ENCODE peak calls at places on chromosomes 3 and 15, in four cellular contexts. One of them, this sample, is unnamed.
A peak's percentile ranks its signal among the peaks of the same experiment; 100 is the strongest.

GRCh38 chr15:36571301-36571700 is 8.1 kb upstream of the CDIN1 start:
- DNase-seq in HCT116: no peak
- DNase-seq in tibial nerve: no peak
- DNase-seq in aorta: no peak
- DNase-seq in this sample: no peak

GRCh38 chr15:68638953-68639500 is 60.2 kb downstream of the CORO2B start:
- DNase-seq in HCT116: no peak
- DNase-seq in tibial nerve: no peak
- DNase-seq in aorta: no peak
- DNase-seq in this sample: no peak

GRCh38 chr3:70748593-70748992 is 436.2 kb upstream of the MDFIC2 start:
- DNase-seq in HCT116: no peak
- DNase-seq in tibial nerve: no peak
- DNase-seq in aorta: no peak
- DNase-seq in this sample: no peak

GRCh38 chr3:57012847-57013246 is 47.6 kb upstream of the SPATA12 start:
- DNase-seq in HCT116: no peak
- DNase-seq in tibial nerve: no peak
- DNase-seq in aorta: no peak
- DNase-seq in this sample: no peak

GRCh38 chr3:66836363-66837152 is 161.5 kb upstream of the KBTBD8 start:
- DNase-seq in HCT116: no peak
- DNase-seq in tibial nerve: no peak
- DNase-seq in aorta: no peak
- DNase-seq in this sample: no peak

GRCh38 chr3:69541823-69542264 is 156.0 kb upstream of the FRMD4B start:
- DNase-seq in HCT116: no peak
- DNase-seq in tibial nerve: no peak
- DNase-seq in aorta: no peak
- DNase-seq in this sample: no peak

GRCh38 chr3:8871306-8871705 is 92.0 kb downstream of the RAD18 start:
- DNase-seq in HCT116: no peak
- DNase-seq in tibial nerve: no peak
- DNase-seq in aorta: no peak
- DNase-seq in this sample: no peak

GRCh38 chr3:73431136-73431933 is 193.4 kb downstream of the PDZRN3 start:
- DNase-seq in HCT116: no peak
- DNase-seq in tibial nerve: no peak
- DNase-seq in aorta: no peak
- DNase-seq in this sample: no peak

GRCh38 chr3:194076486-194076885 is 59.5 kb upstream of the HES1 start:
- DNase-seq in HCT116: no peak
- DNase-seq in tibial nerve: no peak
- DNase-seq in aorta: no peak
- DNase-seq in this sample: no peak

GRCh38 chr15:81133782-81134461 is at the start of gene CFAP161:
- DNase-seq in HCT116: peak; percentile 42
- DNase-seq in tibial nerve: peak; percentile 36
- DNase-seq in aorta: peak; percentile 91
- DNase-seq in this sample: no peak

GRCh38 chr15:25693321-25694237 is 169.5 kb downstream of the ATP10A start:
- DNase-seq in HCT116: no peak
- DNase-seq in tibial nerve: peak; percentile 24
- DNase-seq in aorta: peak; percentile 81
- DNase-seq in this sample: no peak

GRCh38 chr3:185727873-185728272 is 97.0 kb downstream of the IGF2BP2 start:
- DNase-seq in HCT116: no peak
- DNase-seq in tibial nerve: no peak
- DNase-seq in aorta: no peak
- DNase-seq in this sample: peak; percentile 92

GRCh38 chr3:97938444-97938843 is 33.8 kb downstream of the RIOX2 start:
- DNase-seq in HCT116: no peak
- DNase-seq in tibial nerve: no peak
- DNase-seq in aorta: no peak
- DNase-seq in this sample: no peak

GRCh38 chr15:96392380-96393208 is 62.1 kb downstream of the NR2F2 start:
- DNase-seq in HCT116: no peak
- DNase-seq in tibial nerve: no peak
- DNase-seq in aorta: no peak
- DNase-seq in this sample: no peak

GRCh38 chr15:71295242-71296031 is 180.2 kb downstream of the THSD4 start:
- DNase-seq in HCT116: peak; percentile 100
- DNase-seq in tibial nerve: no peak
- DNase-seq in aorta: no peak
- DNase-seq in this sample: peak; percentile 99

GRCh38 chr3:131303848-131304247 is 77.7 kb upstream of the NUDT16 start:
- DNase-seq in HCT116: no peak
- DNase-seq in tibial nerve: no peak
- DNase-seq in aorta: no peak
- DNase-seq in this sample: no peak

GRCh38 chr3:53320697-53321096 is 26.6 kb downstream of the DCP1A start:
- DNase-seq in HCT116: no peak
- DNase-seq in tibial nerve: no peak
- DNase-seq in aorta: no peak
- DNase-seq in this sample: no peak

GRCh38 chr3:12870942-12871341 is 29.6 kb upstream of the RPL32 start:
- DNase-seq in HCT116: no peak
- DNase-seq in tibial nerve: peak; percentile 26
- DNase-seq in aorta: peak; percentile 87
- DNase-seq in this sample: no peak

GRCh38 chr15:68672781-68673205 is 94.0 kb downstream of the CORO2B start:
- DNase-seq in HCT116: no peak
- DNase-seq in tibial nerve: no peak
- DNase-seq in aorta: peak; percentile 52
- DNase-seq in this sample: no peak

GRCh38 chr15:26628071-26628470 is 144.8 kb downstream of the GABRB3 start:
- DNase-seq in HCT116: no peak
- DNase-seq in tibial nerve: no peak
- DNase-seq in aorta: no peak
- DNase-seq in this sample: no peak

GRCh38 chr3:147297756-147298155 is 108.6 kb downstream of the ZIC4 start:
- DNase-seq in HCT116: no peak
- DNase-seq in tibial nerve: no peak
- DNase-seq in aorta: no peak
- DNase-seq in this sample: no peak

GRCh38 chr3:123409443-123410148 is 39.3 kb downstream of the ADCY5 start:
- DNase-seq in HCT116: no peak
- DNase-seq in tibial nerve: no peak
- DNase-seq in aorta: peak; percentile 62
- DNase-seq in this sample: no peak

GRCh38 chr15:45548753-45549520 is 26.4 kb upstream of the SLC30A4 start:
- DNase-seq in HCT116: no peak
- DNase-seq in tibial nerve: no peak
- DNase-seq in aorta: no peak
- DNase-seq in this sample: no peak

GRCh38 chr3:69181592-69182211 is 59.3 kb upstream of the LMOD3 start:
- DNase-seq in HCT116: no peak
- DNase-seq in tibial nerve: peak; percentile 25
- DNase-seq in aorta: no peak
- DNase-seq in this sample: no peak

GRCh38 chr3:99954914-99955644 is 137.4 kb downstream of the CMSS1 start:
- DNase-seq in HCT116: no peak
- DNase-seq in tibial nerve: no peak
- DNase-seq in aorta: no peak
- DNase-seq in this sample: no peak

GRCh38 chr3:108461641-108462040 is 48.8 kb downstream of the MYH15 start:
- DNase-seq in HCT116: no peak
- DNase-seq in tibial nerve: no peak
- DNase-seq in aorta: no peak
- DNase-seq in this sample: no peak

GRCh38 chr15:72784233-72784876 is 797 bp upstream of the ADPGK start:
- DNase-seq in HCT116: peak; percentile 59
- DNase-seq in tibial nerve: peak; percentile 77
- DNase-seq in aorta: no peak
- DNase-seq in this sample: peak; percentile 39

GRCh38 chr3:2377281-2377680 is 278.6 kb downstream of the CNTN4 start:
- DNase-seq in HCT116: no peak
- DNase-seq in tibial nerve: no peak
- DNase-seq in aorta: no peak
- DNase-seq in this sample: no peak

GRCh38 chr3:155805204-155805801 is 775 bp downstream of the C3orf33 start:
- DNase-seq in HCT116: peak; percentile 12
- DNase-seq in tibial nerve: peak; percentile 21
- DNase-seq in aorta: peak; percentile 79
- DNase-seq in this sample: no peak

GRCh38 chr3:36434682-36435426 is 54.5 kb downstream of the STAC start:
- DNase-seq in HCT116: no peak
- DNase-seq in tibial nerve: no peak
- DNase-seq in aorta: no peak
- DNase-seq in this sample: no peak

GRCh38 chr3:2661078-2661477 is 449.1 kb downstream of the IL5RA start:
- DNase-seq in HCT116: no peak
- DNase-seq in tibial nerve: no peak
- DNase-seq in aorta: no peak
- DNase-seq in this sample: no peak

GRCh38 chr15:45457641-45458539 is 64.7 kb downstream of the SLC30A4 start:
- DNase-seq in HCT116: peak; percentile 79
- DNase-seq in tibial nerve: peak; percentile 97
- DNase-seq in aorta: peak; percentile 79
- DNase-seq in this sample: no peak

GRCh38 chr3:157204880-157205279 is 44.9 kb upstream of the CCNL1 start:
- DNase-seq in HCT116: no peak
- DNase-seq in tibial nerve: no peak
- DNase-seq in aorta: no peak
- DNase-seq in this sample: no peak

GRCh38 chr3:177102526-177102925 is 94.8 kb downstream of the TBL1XR1 start:
- DNase-seq in HCT116: no peak
- DNase-seq in tibial nerve: no peak
- DNase-seq in aorta: no peak
- DNase-seq in this sample: no peak

GRCh38 chr3:129829640-129830039 is 63.9 kb downstream of the TMCC1 start:
- DNase-seq in HCT116: peak; percentile 76
- DNase-seq in tibial nerve: peak; percentile 45
- DNase-seq in aorta: no peak
- DNase-seq in this sample: peak; percentile 45

GRCh38 chr15:90690585-90690984 is 26.6 kb upstream of the BLM start:
- DNase-seq in HCT116: no peak
- DNase-seq in tibial nerve: no peak
- DNase-seq in aorta: no peak
- DNase-seq in this sample: no peak

GRCh38 chr3:52090620-52091468 is 34.5 kb upstream of the DUSP7 start:
- DNase-seq in HCT116: no peak
- DNase-seq in tibial nerve: no peak
- DNase-seq in aorta: peak; percentile 70
- DNase-seq in this sample: no peak

GRCh38 chr3:52088445-52089367 is 32.3 kb upstream of the DUSP7 start:
- DNase-seq in HCT116: no peak
- DNase-seq in tibial nerve: peak; percentile 56
- DNase-seq in aorta: peak; percentile 82
- DNase-seq in this sample: no peak

GRCh38 chr3:52089691-52090090 is 33.3 kb upstream of the DUSP7 start:
- DNase-seq in HCT116: no peak
- DNase-seq in tibial nerve: no peak
- DNase-seq in aorta: peak; percentile 42
- DNase-seq in this sample: no peak

GRCh38 chr3:52091566-52092290 is 35.4 kb upstream of the DUSP7 start:
- DNase-seq in HCT116: no peak
- DNase-seq in tibial nerve: no peak
- DNase-seq in aorta: peak; percentile 84
- DNase-seq in this sample: no peak

DNA sequence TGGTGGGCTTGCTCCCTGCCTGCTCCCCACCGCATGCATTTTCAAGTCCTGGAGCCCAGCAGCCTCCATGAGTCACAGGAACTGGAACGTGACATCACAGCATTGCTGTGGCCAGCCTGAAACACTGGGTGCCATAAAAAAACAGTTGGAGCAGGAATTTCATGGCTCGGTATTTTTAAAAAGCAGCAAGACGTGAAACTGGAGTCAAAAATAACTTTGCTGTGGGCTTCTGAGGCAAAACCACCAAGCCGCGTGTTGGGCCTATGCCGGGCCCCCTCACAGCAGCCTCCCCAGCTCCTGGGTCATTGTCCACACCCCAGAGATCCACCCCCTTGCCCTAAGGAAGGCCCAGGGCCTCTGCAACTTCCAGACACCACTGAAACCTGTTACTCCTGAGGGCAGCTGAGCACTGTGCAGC is 33.8 kb upstream of the DUSP7 start:
- DNase-seq in HCT116: peak; percentile 31
- DNase-seq in tibial nerve: peak; percentile 52
- DNase-seq in aorta: peak; percentile 88
- DNase-seq in this sample: no peak
- H3K27ac ChIP-seq in HCT116: peak overlapping the region; percentile 69
- H3K27ac ChIP-seq in tibial nerve: peak overlapping the region; percentile 84
- H3K27ac ChIP-seq in aorta: peak overlapping the region; percentile 96
- H3K27ac ChIP-seq in this sample: peak overlapping the region; percentile 14

GRCh38 chr15:83486363-83486762 is 39.2 kb downstream of the SH3GL3 start:
- DNase-seq in HCT116: no peak
- DNase-seq in tibial nerve: no peak
- DNase-seq in aorta: no peak
- DNase-seq in this sample: no peak

GRCh38 chr15:83487519-83487918 is 40.4 kb downstream of the SH3GL3 start:
- DNase-seq in HCT116: no peak
- DNase-seq in tibial nerve: no peak
- DNase-seq in aorta: no peak
- DNase-seq in this sample: no peak

GRCh38 chr15:83491486-83491885 is 44.3 kb downstream of the SH3GL3 start:
- DNase-seq in HCT116: no peak
- DNase-seq in tibial nerve: no peak
- DNase-seq in aorta: no peak
- DNase-seq in this sample: no peak

GRCh38 chr15:83489690-83490089 is 42.5 kb downstream of the SH3GL3 start:
- DNase-seq in HCT116: no peak
- DNase-seq in tibial nerve: no peak
- DNase-seq in aorta: no peak
- DNase-seq in this sample: no peak
- H3K27ac ChIP-seq in HCT116: no peak overlapping the region
- H3K27ac ChIP-seq in tibial nerve: no peak overlapping the region
- H3K27ac ChIP-seq in aorta: no peak overlapping the region
- H3K27ac ChIP-seq in this sample: no peak overlapping the region

GRCh38 chr3:169641167-169641566 is 22.3 kb downstream of the MECOM start:
- DNase-seq in HCT116: no peak
- DNase-seq in tibial nerve: no peak
- DNase-seq in aorta: no peak
- DNase-seq in this sample: no peak
- H3K27ac ChIP-seq in HCT116: no peak overlapping the region
- H3K27ac ChIP-seq in tibial nerve: no peak overlapping the region
- H3K27ac ChIP-seq in aorta: no peak overlapping the region
- H3K27ac ChIP-seq in this sample: no peak overlapping the region

GRCh38 chr15:60869851-60870250 is 359.3 kb downstream of the RORA start:
- DNase-seq in HCT116: no peak
- DNase-seq in tibial nerve: no peak
- DNase-seq in aorta: no peak
- DNase-seq in this sample: no peak

GRCh38 chr15:60871152-60871551 is 357.9 kb downstream of the RORA start:
- DNase-seq in HCT116: no peak
- DNase-seq in tibial nerve: no peak
- DNase-seq in aorta: no peak
- DNase-seq in this sample: no peak

GRCh38 chr15:60871731-60872130 is 357.4 kb downstream of the RORA start:
- DNase-seq in HCT116: no peak
- DNase-seq in tibial nerve: no peak
- DNase-seq in aorta: no peak
- DNase-seq in this sample: no peak

GRCh38 chr15:60875681-60876080 is 353.4 kb downstream of the RORA start:
- DNase-seq in HCT116: no peak
- DNase-seq in tibial nerve: no peak
- DNase-seq in aorta: no peak
- DNase-seq in this sample: no peak
- H3K27ac ChIP-seq in HCT116: no peak overlapping the region
- H3K27ac ChIP-seq in tibial nerve: no peak overlapping the region
- H3K27ac ChIP-seq in aorta: no peak overlapping the region
- H3K27ac ChIP-seq in this sample: no peak overlapping the region

This sample was measured in epithelial cell of prostate.